ENCODE peak calls at places on chromosome 13, in nine cellular contexts. P is AG04450, O is cardiac muscle cell, W is endothelial cell of umbilical vein, S is heart left ventricle, X is AG04449, G is pancreas, I is lower leg skin, B is endodermal cell. L is an unnamed sample.

GRCh38 chr13:112931028-112931934 is 37.7 kb upstream of the MCF2L start:
- DNase-seq in I (no peak), X (peak), P (peak), B (peak), S (no peak), W (peak), G (no peak), O (peak), L (peak)

GRCh38 chr13:34901577-34901976 is 40.5 kb upstream of the NBEA start:
- DNase-seq in I (no peak), S (no peak), B (peak), W (no peak), X (no peak), O (no peak), P (no peak), G (no peak), L (no peak)

GRCh38 chr13:94182185-94182761 is 297.2 kb downstream of the DCT start:
- DNase-seq in S (no peak), W (no peak), O (no peak), I (no peak), B (no peak), G (no peak), P (no peak), X (no peak), L (no peak)

GRCh38 chr13:21033224-21033855 is 28.0 kb downstream of the LATS2 start:
- DNase-seq in X (no peak), B (peak), G (no peak), S (peak), O (peak), P (no peak), W (no peak), I (peak), L (no peak)

GRCh38 chr13:112968380-112968909 is 569 bp upstream of the MCF2L start:
- DNase-seq in S (no peak), G (peak), B (peak), W (no peak), I (no peak), P (no peak), X (no peak), O (no peak), L (no peak)

GRCh38 chr13:74219571-74219970 is 85.4 kb upstream of the KLF12 start:
- DNase-seq in B (no peak), X (no peak), W (no peak), I (no peak), O (no peak), P (no peak), G (no peak), S (no peak), L (no peak)

GRCh38 chr13:42996584-42996983 is 4.5 kb upstream of the EPSTI1 start:
- DNase-seq in B (no peak), I (no peak), S (no peak), G (no peak), P (peak), O (peak), W (peak), X (peak), L (no peak)

GRCh38 chr13:27339299-27339698 is 68.7 kb downstream of the RASL11A start:
- DNase-seq in P (no peak), X (no peak), G (no peak), S (no peak), O (peak), W (peak), B (peak), I (no peak), L (peak)

GRCh38 chr13:51681037-51681678 is 96.9 kb downstream of the WDFY2 start:
- DNase-seq in S (no peak), P (peak), O (peak), I (no peak), B (no peak), W (no peak), X (no peak), G (no peak), L (peak)

GRCh38 chr13:24982333-24982999 is 113.5 kb upstream of the PABPC3 start:
- DNase-seq in G (no peak), X (no peak), P (no peak), S (peak), W (no peak), O (no peak), B (no peak), I (no peak), L (no peak)

GRCh38 chr13:49972709-49973108 is 24.1 kb upstream of the TRIM13 start:
- DNase-seq in G (no peak), B (no peak), I (no peak), X (no peak), O (no peak), W (no peak), P (no peak), S (no peak), L (no peak)

GRCh38 chr13:75101997-75102720 is 379.8 kb downstream of the TBC1D4 start:
- DNase-seq in G (no peak), W (peak), S (no peak), O (peak), I (no peak), P (no peak), B (peak), X (no peak), L (no peak)

GRCh38 chr13:29924482-29924884 is 74.1 kb upstream of the UBL3 start:
- DNase-seq in X (no peak), P (no peak), W (no peak), B (no peak), O (peak), S (no peak), G (peak), I (no peak), L (no peak)

GRCh38 chr13:82747948-82748347 is 1134.3 kb downstream of the SLITRK1 start:
- DNase-seq in G (no peak), W (no peak), B (no peak), O (peak), P (peak), S (no peak), X (no peak), I (no peak), L (peak)

GRCh38 chr13:72463561-72463960 is 263.9 kb downstream of the MZT1 start:
- DNase-seq in S (peak), X (peak), B (no peak), W (no peak), P (no peak), I (no peak), G (no peak), O (peak), L (no peak)

DNA sequence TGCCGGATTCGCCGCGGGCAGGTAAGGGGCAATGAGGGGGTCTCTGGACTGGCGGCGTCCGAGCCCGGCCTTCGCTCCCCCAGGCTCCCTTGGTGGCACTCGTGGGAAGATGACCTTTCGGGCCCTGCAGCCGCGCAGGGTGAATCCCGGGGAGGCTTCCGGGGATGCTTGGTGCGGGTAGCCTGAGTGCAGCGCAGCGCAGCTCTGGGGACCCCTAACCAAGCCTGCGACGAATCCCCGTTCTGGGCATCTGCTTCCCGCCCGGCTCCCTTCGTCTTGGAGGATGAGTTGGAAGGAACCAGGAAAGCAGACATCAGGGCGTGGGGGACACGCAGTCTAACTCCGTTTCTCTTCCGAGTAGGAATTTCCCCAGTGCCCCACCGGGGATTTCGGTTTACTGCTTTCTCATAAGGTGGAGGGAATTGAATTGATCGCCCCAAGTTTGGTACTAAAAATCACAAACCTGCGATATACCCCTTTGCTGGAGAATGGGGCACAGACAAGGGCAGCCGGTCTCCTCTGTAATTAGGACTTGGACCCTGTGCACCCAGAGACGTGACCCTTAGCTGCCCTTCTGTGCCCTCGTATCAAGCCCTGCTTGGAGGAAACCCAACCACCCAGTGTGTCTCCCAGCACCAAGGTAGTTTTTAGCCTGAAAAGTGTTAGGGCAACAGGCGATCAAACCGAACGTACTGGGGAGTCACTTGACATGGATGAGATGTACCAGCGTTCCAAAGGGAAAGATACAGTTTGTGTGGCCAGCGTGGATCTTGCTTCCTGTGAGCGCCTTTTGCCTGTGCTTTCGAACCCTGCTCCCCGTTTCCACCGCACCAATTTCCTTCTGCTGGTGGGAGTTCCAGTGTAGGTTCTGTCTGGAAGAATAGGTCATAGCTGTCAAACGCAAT is 1.0 kb downstream of the GPC5 start:
- DNase-seq in B (no peak), G (peak), X (no peak), O (no peak), W (no peak), I (no peak), P (no peak), S (no peak), L (no peak)
- H3K4me3 ChIP-seq in B (peak), G (no peak), X (peak), O (peak), W (no peak), I (peak), P (peak), S (peak), L (peak)

GRCh38 chr13:41056194-41056593 is 5.1 kb upstream of the WBP4 start:
- DNase-seq in I (no peak), G (no peak), S (no peak), O (no peak), B (no peak), X (no peak), P (no peak), W (no peak), L (no peak)

GRCh38 chr13:41054212-41054877 is 7.0 kb upstream of the WBP4 start:
- DNase-seq in W (peak), O (peak), X (no peak), B (no peak), I (no peak), P (no peak), S (no peak), G (no peak), L (peak)

GRCh38 chr13:41053384-41053826 is 7.9 kb upstream of the WBP4 start:
- DNase-seq in B (no peak), S (no peak), W (no peak), O (peak), P (no peak), I (peak), X (no peak), G (no peak), L (no peak)

GRCh38 chr13:41056996-41057711 is 4.2 kb upstream of the WBP4 start:
- DNase-seq in G (no peak), I (no peak), B (no peak), W (no peak), O (no peak), S (no peak), X (no peak), P (no peak), L (no peak)

GRCh38 chr13:41054919-41055619 is 6.2 kb upstream of the WBP4 start:
- DNase-seq in G (no peak), P (no peak), X (no peak), W (no peak), B (peak), O (no peak), I (no peak), S (no peak), L (no peak)
- TF ChIP-seq CTCF in G (no peak), P (peak), X (peak), W (peak), B (peak), O (peak), I (no peak), S (no peak), L (peak)

DNA sequence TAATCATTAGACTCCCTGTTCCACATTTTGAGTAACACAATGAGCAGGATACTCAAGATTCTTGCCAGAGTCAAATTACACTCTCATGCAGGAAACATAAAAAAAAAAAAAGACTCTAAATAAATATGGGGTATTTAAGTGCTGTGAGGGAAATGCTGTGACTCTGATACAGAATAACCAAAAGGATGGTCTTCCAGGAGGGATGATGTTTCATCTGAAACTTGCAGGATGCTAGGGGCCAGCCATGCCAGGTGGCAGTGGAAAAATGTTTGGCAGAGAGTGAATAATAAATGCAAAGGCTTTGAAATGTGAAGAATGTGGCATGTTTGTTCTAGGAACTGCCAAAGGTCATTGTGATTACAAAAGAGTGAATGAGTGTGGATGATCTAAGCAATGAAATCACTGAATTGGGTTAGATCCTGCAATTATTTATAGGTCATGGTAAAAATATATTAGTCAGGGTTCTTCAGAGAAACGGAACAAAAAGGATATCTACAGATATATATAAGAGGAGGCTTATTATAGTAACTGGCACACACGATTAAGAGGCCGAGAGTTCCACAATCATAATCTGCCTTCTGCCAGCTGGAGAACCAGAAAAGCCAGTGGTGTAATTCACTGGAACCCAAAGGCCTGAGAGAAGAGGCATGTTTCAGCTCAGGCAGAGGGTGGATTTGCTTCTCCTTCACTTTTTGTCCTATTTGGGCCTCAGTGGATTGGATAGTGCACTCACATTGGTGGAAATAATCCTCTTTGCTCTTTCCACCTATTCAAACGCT is 1832.8 kb upstream of the MIR17HG start:
- DNase-seq in S (peak), P (peak), I (no peak), X (no peak), O (peak), B (peak), W (peak), G (no peak), L (no peak)
- H3K4me3 ChIP-seq in S (no peak), P (no peak), I (no peak), X (no peak), O (no peak), B (no peak), W (no peak), G (no peak), L (no peak)

GRCh38 chr13:33466262-33466661 is 180.7 kb upstream of the STARD13 start:
- DNase-seq in S (no peak), O (no peak), B (no peak), X (no peak), P (no peak), W (peak), I (no peak), G (no peak), L (no peak)
- TF ChIP-seq CTCF in S (no peak), O (peak), B (peak), X (no peak), P (peak), W (no peak), I (no peak), G (no peak), L (no peak)

L was measured in HFF-Myc.